ENCODE peak calls at places on chromosomes 7 and 10, in eight cellular contexts. M is activated CD8-positive, alpha-beta memory T cell treated with anti-CD3 and anti-CD28 coated beads, Interleukin-2, amount 50 U/mL, for 48 hours; X is stimulated activated CD4-positive, alpha-beta T cell treated with anti-CD3 and anti-CD28 coated beads, Interleukin-1b, Interleukin-23, amount 100 ng/mL, for 4 hours; C is GM23248; S is Kasumi-1; R is activated T-cell treated with anti-CD3 and anti-CD28 coated beads for 48 hours; Y is T-helper 22 cell; A is NCI-H69. W is an unnamed sample.
A peak's percentile ranks its signal among the peaks of the same experiment; 100 is the strongest.

GRCh38 chr10:130764651-130765050 is 546.9 kb downstream of the TCERG1L start:
- DNase-seq in R (no peak), X (no peak), Y (no peak), A (no peak), S (no peak), M (no peak), C (no peak), W (no peak)

GRCh38 chr10:88851706-88852105 is at the start of gene ANKRD22:
- DNase-seq in C (peak; percentile 53), R (no peak), M (no peak), A (peak; percentile 80), X (no peak), Y (no peak), S (peak; percentile 99), W (peak; percentile 95)

GRCh38 chr7:155638366-155638765 is 6.1 kb upstream of the RBM33 start:
- DNase-seq in A (no peak), C (no peak), M (no peak), Y (no peak), X (no peak), R (no peak), S (no peak), W (no peak)

GRCh38 chr7:16350634-16351033 is 70.7 kb downstream of the CRPPA start:
- DNase-seq in A (no peak), Y (no peak), M (no peak), R (no peak), C (no peak), X (no peak), S (no peak), W (no peak)

GRCh38 chr7:33604015-33604414 is 301.3 kb upstream of the BMPER start:
- DNase-seq in C (peak; percentile 50), M (no peak), A (no peak), Y (no peak), S (no peak), X (no peak), R (no peak), W (no peak)

GRCh38 chr7:77427996-77428603 is 12.0 kb upstream of the GSAP start:
- DNase-seq in S (no peak), X (no peak), R (no peak), A (no peak), C (peak; percentile 62), M (no peak), Y (no peak), W (peak; percentile 77)

GRCh38 chr7:93578762-93579161 is 4.2 kb upstream of the CALCR start:
- DNase-seq in M (no peak), Y (no peak), A (no peak), S (no peak), C (no peak), X (no peak), R (no peak), W (no peak)

GRCh38 chr7:63114371-63114985 is 884.2 kb upstream of the ZNF722 start:
- DNase-seq in Y (no peak), R (no peak), M (no peak), X (no peak), C (no peak), S (no peak), A (no peak), W (no peak)

GRCh38 chr10:71589617-71590551 is 129.7 kb downstream of the C10orf105 start:
- DNase-seq in S (no peak), Y (no peak), A (no peak), R (no peak), M (no peak), C (peak; percentile 20), X (no peak), W (no peak)

GRCh38 chr7:51702673-51703072 is 386.1 kb upstream of the COBL start:
- DNase-seq in M (no peak), S (no peak), Y (no peak), R (no peak), C (no peak), A (no peak), X (no peak), W (no peak)

GRCh38 chr7:16739863-16740622 is 13.5 kb upstream of the TSPAN13 start:
- DNase-seq in A (peak; percentile 63), X (no peak), S (no peak), R (no peak), Y (no peak), C (peak; percentile 95), M (no peak), W (peak; percentile 92)

GRCh38 chr10:23404461-23404980 is 34.4 kb upstream of the OTUD1 start:
- DNase-seq in S (no peak), C (peak; percentile 53), R (no peak), X (no peak), A (no peak), Y (no peak), M (no peak), W (no peak)

GRCh38 chr7:86911703-86912102 is 147.8 kb downstream of the ELAPOR2 start:
- DNase-seq in Y (no peak), M (no peak), X (no peak), C (no peak), A (peak; percentile 9), S (no peak), R (no peak), W (peak; percentile 24)

GRCh38 chr10:62584216-62584615 is 210.0 kb downstream of the ZNF365 start:
- DNase-seq in Y (no peak), C (peak; percentile 86), M (no peak), X (no peak), S (no peak), R (no peak), A (no peak), W (no peak)

GRCh38 chr7:125563557-125563956 is 633.9 kb upstream of the POT1 start:
- DNase-seq in S (no peak), C (no peak), Y (no peak), X (no peak), M (no peak), R (no peak), A (peak; percentile 71), W (no peak)

GRCh38 chr7:7581531-7582179 is 15.0 kb downstream of the MIOS start:
- DNase-seq in X (no peak), Y (no peak), A (peak; percentile 68), R (no peak), M (no peak), S (no peak), C (no peak), W (no peak)

GRCh38 chr7:16652888-16653287 is 6.9 kb downstream of the BZW2 start:
- DNase-seq in S (no peak), A (peak; percentile 90), R (no peak), Y (no peak), X (no peak), C (no peak), M (no peak), W (peak; percentile 71)

GRCh38 chr7:139651308-139651707 is 126.5 kb downstream of the HIPK2 start:
- DNase-seq in C (peak; percentile 14), A (no peak), Y (no peak), M (no peak), R (no peak), X (no peak), S (no peak), W (peak; percentile 25)

GRCh38 chr7:155487509-155488482 is 29.9 kb downstream of the EN2 start:
- DNase-seq in R (no peak), A (no peak), M (no peak), S (no peak), X (no peak), Y (no peak), C (no peak), W (no peak)

GRCh38 chr7:28955723-28956607 is 2.2 kb downstream of the TRIL start:
- DNase-seq in C (peak; percentile 66), S (no peak), R (no peak), M (peak; percentile 67), A (peak; percentile 95), Y (no peak), X (no peak), W (peak; percentile 80)

GRCh38 chr7:131893627-131894345 is 337.4 kb upstream of the PODXL start:
- DNase-seq in Y (no peak), X (no peak), M (no peak), R (no peak), S (no peak), C (peak; percentile 48), A (no peak), W (no peak)

GRCh38 chr7:22179442-22179879 is 177.5 kb downstream of the RAPGEF5 start:
- DNase-seq in R (no peak), C (no peak), Y (no peak), A (no peak), S (no peak), X (no peak), M (no peak), W (no peak)

GRCh38 chr7:105975770-105976428 is 12.8 kb downstream of the CDHR3 start:
- DNase-seq in R (no peak), C (peak; percentile 50), S (no peak), M (peak; percentile 25), X (no peak), Y (no peak), A (peak; percentile 91), W (no peak)

GRCh38 chr10:70838270-70838669 is 22.5 kb downstream of the SGPL1 start:
- DNase-seq in C (peak; percentile 15), A (no peak), Y (no peak), M (no peak), X (no peak), S (no peak), R (no peak), W (no peak)

GRCh38 chr7:130379551-130380120 is 658 bp upstream of the CPA1 start:
- DNase-seq in Y (no peak), A (no peak), S (no peak), R (no peak), C (no peak), X (no peak), M (peak; percentile 44), W (no peak)

GRCh38 chr7:116539879-116540278 is 15.0 kb downstream of the CAV1 start:
- DNase-seq in X (no peak), M (no peak), R (no peak), C (no peak), A (no peak), Y (no peak), S (no peak), W (no peak)

GRCh38 chr7:23358152-23358674 is 59.1 kb downstream of the MALSU1 start:
- DNase-seq in X (no peak), C (no peak), Y (no peak), R (no peak), S (no peak), M (no peak), A (no peak), W (no peak)

GRCh38 chr7:16822029-16822428 is 17.2 kb upstream of the AGR2 start:
- DNase-seq in A (no peak), S (no peak), R (no peak), X (no peak), M (no peak), C (no peak), Y (no peak), W (no peak)

W was measured in PC-3.